ENCODE peak calls at places on chromosomes 13 and 19, in five cellular contexts. O, R, J, X and N are unnamed samples.

GRCh38 chr13:39840201-39840600 is 184.7 kb downstream of the COG6 start:
- DNase-seq in O (no peak), R (no peak), J (no peak), X (no peak), N (no peak)

GRCh38 chr13:32212420-32212819 is 102.7 kb downstream of the ZAR1L start:
- DNase-seq in O (no peak), R (no peak), J (no peak), X (no peak), N (no peak)

GRCh38 chr13:101433895-101434294 is 17.6 kb upstream of the NALCN start:
- DNase-seq in O (no peak), R (no peak), J (no peak), X (no peak), N (no peak)

GRCh38 chr19:52428937-52429336 is at the start of gene ZNF534:
- DNase-seq in O (no peak), R (no peak), J (no peak), X (no peak), N (no peak)

GRCh38 chr13:81990652-81991051 is 1649.7 kb upstream of the SPRY2 start:
- DNase-seq in O (peak), R (no peak), J (no peak), X (no peak), N (no peak)

GRCh38 chr19:35495107-35496064 is 5.1 kb upstream of the KRTDAP start:
- DNase-seq in O (peak), R (peak), J (peak), X (peak), N (peak)

GRCh38 chr19:13103961-13104847 is 1.5 kb upstream of the LYL1 start:
- DNase-seq in O (peak), R (peak), J (no peak), X (no peak), N (peak)

GRCh38 chr19:18865973-18866799 is 29.8 kb downstream of the CERS1 start:
- DNase-seq in O (peak), R (peak), J (peak), X (no peak), N (peak)

GRCh38 chr13:97366172-97366688 is 67.7 kb upstream of the RAP2A start:
- DNase-seq in O (no peak), R (no peak), J (no peak), X (no peak), N (no peak)

GRCh38 chr19:28468701-28469459 is 744.1 kb downstream of the UQCRFS1 start:
- DNase-seq in O (peak), R (peak), J (peak), X (peak), N (peak)

GRCh38 chr19:10184636-10185035 is 10.1 kb downstream of the DNMT1 start:
- DNase-seq in O (no peak), R (no peak), J (no peak), X (no peak), N (no peak)